ENCODE peak calls at places on chromosomes 11 and 22, in five cellular contexts. Z is transverse colon, F is uterus, L is stomach, V is A549. I is an unnamed sample.

GRCh38 chr22:49412236-49412635 is 415.4 kb downstream of the BRD1 start:
- DNase-seq in Z (no peak), F (no peak), L (no peak), V (no peak), I (no peak)

GRCh38 chr11:113923572-113923971 is 19.0 kb downstream of the HTR3B start:
- DNase-seq in Z (no peak), F (no peak), L (no peak), V (no peak), I (no peak)

GRCh38 chr11:93710239-93710638 is 31.1 kb downstream of the TAF1D start:
- DNase-seq in Z (no peak), F (no peak), L (no peak), V (no peak), I (no peak)

GRCh38 chr22:26763633-26764295 is 106.4 kb downstream of the MIAT start:
- DNase-seq in Z (no peak), F (no peak), L (no peak), V (peak; percentile 80), I (peak; percentile 9)

GRCh38 chr22:28172948-28173360 is 253.9 kb upstream of the PITPNB start:
- DNase-seq in Z (no peak), F (no peak), L (no peak), V (no peak), I (no peak)

GRCh38 chr11:12889243-12889642 is 119.9 kb upstream of the RASSF10 start:
- DNase-seq in Z (no peak), F (peak; percentile 36), L (no peak), V (no peak), I (no peak)

GRCh38 chr11:31817054-31817620 is 6.0 kb upstream of the PAX6 start:
- DNase-seq in Z (no peak), F (no peak), L (no peak), V (no peak), I (no peak)

GRCh38 chr22:29811377-29811776 is 26.7 kb downstream of the ASCC2 start:
- DNase-seq in Z (peak; percentile 71), F (no peak), L (peak; percentile 78), V (no peak), I (no peak)

GRCh38 chr11:69136471-69136870 is 19.3 kb upstream of the SMIM38 start:
- DNase-seq in Z (no peak), F (no peak), L (no peak), V (no peak), I (no peak)

GRCh38 chr11:122756417-122756816 is 81.9 kb upstream of the CRTAM start:
- DNase-seq in Z (peak; percentile 52), F (no peak), L (peak; percentile 34), V (no peak), I (no peak)

GRCh38 chr22:19604711-19605268 is 80.6 kb upstream of the CLDN5 start:
- DNase-seq in Z (no peak), F (no peak), L (no peak), V (no peak), I (no peak)

GRCh38 chr11:62005231-62005661 is 37.8 kb upstream of the FTH1 start:
- DNase-seq in Z (no peak), F (no peak), L (no peak), V (no peak), I (no peak)

GRCh38 chr11:8757047-8757446 is 74.5 kb downstream of the RPL27A start:
- DNase-seq in Z (no peak), F (no peak), L (no peak), V (no peak), I (no peak)

GRCh38 chr11:100353083-100353482 is 334.0 kb upstream of the ARHGAP42 start:
- DNase-seq in Z (no peak), F (no peak), L (no peak), V (no peak), I (no peak)

GRCh38 chr11:110973401-110973980 is 261.3 kb upstream of the ARHGAP20 start:
- DNase-seq in Z (no peak), F (no peak), L (no peak), V (no peak), I (no peak)

GRCh38 chr22:45846952-45847351 is 130.0 kb downstream of the WNT7B start:
- DNase-seq in Z (no peak), F (no peak), L (no peak), V (no peak), I (no peak)

GRCh38 chr11:122685041-122685440 is 29.5 kb downstream of the UBASH3B start:
- DNase-seq in Z (no peak), F (no peak), L (no peak), V (no peak), I (no peak)

GRCh38 chr11:131692151-131692550 is 321.7 kb downstream of the NTM start:
- DNase-seq in Z (no peak), F (no peak), L (no peak), V (no peak), I (no peak)

GRCh38 chr11:63567044-63567840 is 4.1 kb upstream of the PLAAT2 start:
- DNase-seq in Z (peak; percentile 57), F (peak; percentile 60), L (no peak), V (peak; percentile 66), I (peak; percentile 44)

GRCh38 chr11:16743478-16743877 is 5.0 kb downstream of the C11orf58 start:
- DNase-seq in Z (no peak), F (no peak), L (no peak), V (no peak), I (no peak)

GRCh38 chr11:47109882-47110281 is 66.8 kb downstream of the ARFGAP2 start:
- DNase-seq in Z (no peak), F (no peak), L (no peak), V (no peak), I (no peak)
- H3K27ac ChIP-seq in Z (no peak overlapping the region), F (no peak overlapping the region), L (peak overlapping the region; percentile 17), V (no peak overlapping the region), I (no peak overlapping the region)

GRCh38 chr11:65572356-65573043 is at the start of gene FAM89B:
- DNase-seq in Z (peak; percentile 95), F (peak; percentile 94), L (peak; percentile 93), V (peak; percentile 81), I (peak; percentile 92)
- TF ChIP-seq POLR2A in Z (no peak), F (peak; percentile 63), L (no peak), V (peak; percentile 55), I (no peak)

DNA sequence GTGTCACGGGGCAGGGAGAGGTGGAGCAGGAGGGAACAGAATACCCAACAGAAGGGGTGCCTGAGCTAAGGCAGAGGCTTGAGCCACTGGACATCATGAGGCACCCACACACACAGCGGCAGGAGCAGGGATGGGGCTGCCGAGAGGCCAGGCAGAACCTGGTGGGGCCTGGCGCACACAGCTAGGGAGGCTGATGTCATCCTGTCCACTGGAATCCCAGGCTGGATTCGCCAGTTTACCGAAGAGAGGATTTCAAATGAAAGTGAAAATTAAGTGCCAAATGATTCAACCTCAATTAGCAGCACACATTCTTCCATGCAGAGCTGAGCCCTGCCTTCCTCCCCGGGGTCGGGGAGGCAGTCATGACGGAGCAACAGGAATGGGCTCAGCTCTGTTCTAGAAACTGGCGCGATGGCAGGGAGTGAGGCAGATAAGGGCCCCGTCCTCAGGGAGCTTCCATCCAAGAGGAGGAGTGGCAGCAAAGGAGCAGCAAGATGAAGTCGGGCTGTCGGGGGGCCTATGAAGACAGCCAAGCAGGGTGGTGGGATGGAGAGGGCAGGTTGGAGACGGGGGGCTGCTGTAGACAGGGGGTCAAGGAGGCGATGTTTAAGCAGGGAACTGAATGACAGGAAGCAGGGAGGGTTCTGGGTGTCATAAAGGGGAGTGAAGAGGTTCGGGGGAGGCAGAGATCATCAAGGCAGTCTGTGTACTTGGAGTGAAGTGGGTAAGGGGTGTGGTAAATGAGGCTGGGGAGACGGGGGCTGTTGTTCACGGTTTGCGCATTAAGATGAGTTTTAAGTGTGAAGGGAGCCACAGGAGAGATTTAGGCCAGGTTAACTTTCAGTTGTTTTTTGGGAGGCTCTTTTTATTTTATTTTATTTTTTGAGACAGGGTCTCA is 6.4 kb downstream of the RAC2 start:
- DNase-seq in Z (peak; percentile 4), F (no peak), L (no peak), V (no peak), I (no peak)
- H3K27ac ChIP-seq in Z (no peak overlapping the region), F (no peak overlapping the region), L (peak overlapping the region; percentile 46), V (no peak overlapping the region), I (no peak overlapping the region)

GRCh38 chr11:102317099-102317767 is at the start of gene BIRC3:
- DNase-seq in Z (peak; percentile 94), F (peak; percentile 83), L (peak; percentile 90), V (peak; percentile 72), I (peak; percentile 82)
- TF ChIP-seq POLR2A in Z (peak; percentile 90), F (no peak), L (peak; percentile 84), V (peak; percentile 59), I (peak; percentile 37)

DNA sequence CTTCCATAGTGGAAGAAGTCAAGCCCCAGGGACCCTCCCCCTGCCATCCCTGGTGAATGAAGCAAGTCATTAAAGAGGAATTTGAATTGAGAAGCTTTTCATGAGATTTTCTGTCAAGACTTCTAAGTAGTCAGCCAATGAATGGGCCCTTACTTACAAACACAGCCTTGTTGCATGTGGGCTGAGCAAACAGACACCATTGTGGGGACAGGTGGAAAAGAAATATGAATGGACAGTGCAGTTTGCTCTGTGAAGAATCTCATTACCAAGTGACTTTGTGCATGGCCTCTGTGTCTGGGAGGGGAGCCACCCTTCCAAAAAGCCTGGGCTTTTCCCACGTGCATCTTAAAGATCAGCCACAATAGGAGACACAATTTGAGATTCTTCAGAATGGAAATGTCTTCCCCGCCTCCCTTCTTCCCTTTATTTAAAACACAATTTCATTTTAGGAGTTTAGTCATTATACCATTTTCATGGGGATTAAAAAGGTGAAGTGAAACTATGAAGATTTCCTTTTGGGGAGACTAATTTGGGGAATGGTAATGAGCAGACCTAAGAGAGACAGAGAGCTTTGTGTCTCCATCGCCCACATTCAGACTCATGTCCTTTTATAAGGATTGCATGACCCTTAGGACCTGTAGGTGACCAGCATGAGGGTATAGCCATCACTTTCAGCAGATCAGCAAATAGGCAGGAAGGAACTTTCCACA is 151.9 kb downstream of the LRRC4C start:
- DNase-seq in Z (no peak), F (no peak), L (no peak), V (no peak), I (no peak)
- H3K27ac ChIP-seq in Z (no peak overlapping the region), F (no peak overlapping the region), L (no peak overlapping the region), V (no peak overlapping the region), I (no peak overlapping the region)

I was measured in body of pancreas.